ENCODE peak calls at places on chromosomes 11 and 22, in eight cellular contexts. X, D, M, B, N, P, Z and T are unnamed samples.

GRCh38 chr11:65496304-65497140 is 2.3 kb upstream of the MALAT1 start:
- DNase-seq in X (no peak), D (no peak), M (no peak), B (peak), N (no peak), P (no peak), Z (peak), T (no peak)

GRCh38 chr11:120141144-120142071 is 3.5 kb upstream of the TRIM29 start:
- DNase-seq in X (no peak), D (no peak), M (no peak), B (no peak), N (peak), P (no peak), Z (no peak), T (no peak)

GRCh38 chr11:83092488-83093384 is 21.0 kb upstream of the RAB30 start:
- DNase-seq in X (peak), D (no peak), M (no peak), B (peak), N (peak), P (no peak), Z (peak), T (no peak)

GRCh38 chr11:130023204-130023603 is 20.6 kb upstream of the PRDM10 start:
- DNase-seq in X (no peak), D (no peak), M (peak), B (peak), N (no peak), P (no peak), Z (peak), T (no peak)

GRCh38 chr11:57340228-57340627 is 2.1 kb downstream of the P2RX3 start:
- DNase-seq in X (no peak), D (peak), M (no peak), B (peak), N (no peak), P (peak), Z (no peak), T (no peak)

GRCh38 chr11:88454881-88455280 is 117.3 kb upstream of the CTSC start:
- DNase-seq in X (no peak), D (no peak), M (no peak), B (no peak), N (no peak), P (no peak), Z (peak), T (no peak)

GRCh38 chr11:108958446-108959123 is 293.7 kb downstream of the DDX10 start:
- DNase-seq in X (no peak), D (no peak), M (no peak), B (peak), N (no peak), P (no peak), Z (peak), T (no peak)

GRCh38 chr11:95149659-95150294 is 60.1 kb downstream of the ENDOD1 start:
- DNase-seq in X (peak), D (no peak), M (no peak), B (peak), N (peak), P (peak), Z (no peak), T (no peak)

GRCh38 chr11:1193326-1194230 is 29.3 kb upstream of the MUC5B start:
- DNase-seq in X (no peak), D (no peak), M (no peak), B (no peak), N (no peak), P (no peak), Z (no peak), T (no peak)

GRCh38 chr11:31870609-31871309 is 59.6 kb upstream of the PAX6 start:
- DNase-seq in X (no peak), D (peak), M (no peak), B (peak), N (peak), P (peak), Z (peak), T (no peak)

GRCh38 chr11:24679686-24680318 is 182.9 kb downstream of the LUZP2 start:
- DNase-seq in X (no peak), D (no peak), M (no peak), B (no peak), N (no peak), P (peak), Z (no peak), T (no peak)

GRCh38 chr11:41056892-41057569 is 402.4 kb downstream of the LRRC4C start:
- DNase-seq in X (no peak), D (no peak), M (no peak), B (no peak), N (peak), P (no peak), Z (no peak), T (no peak)

GRCh38 chr22:46382524-46382923 is 47.0 kb downstream of the TRMU start:
- DNase-seq in X (no peak), D (no peak), M (no peak), B (no peak), N (no peak), P (no peak), Z (no peak), T (no peak)

GRCh38 chr11:16787035-16787744 is 48.7 kb downstream of the C11orf58 start:
- DNase-seq in X (no peak), D (no peak), M (no peak), B (peak), N (no peak), P (no peak), Z (peak), T (no peak)

GRCh38 chr11:10294289-10294953 is 402 bp upstream of the SBF2 start:
- DNase-seq in X (peak), D (peak), M (peak), B (peak), N (peak), P (peak), Z (peak), T (no peak)

GRCh38 chr11:107756553-107756952 is 44.7 kb upstream of the SLN start:
- DNase-seq in X (no peak), D (no peak), M (no peak), B (no peak), N (no peak), P (no peak), Z (no peak), T (no peak)

GRCh38 chr11:35963911-35964310 is 20.0 kb downstream of the LDLRAD3 start:
- DNase-seq in X (no peak), D (no peak), M (no peak), B (no peak), N (no peak), P (no peak), Z (peak), T (no peak)

GRCh38 chr22:34587357-34588356 is 478.3 kb upstream of the ISX start:
- DNase-seq in X (no peak), D (peak), M (no peak), B (no peak), N (peak), P (no peak), Z (no peak), T (no peak)

GRCh38 chr11:126335463-126335760 is 20.1 kb upstream of the ST3GAL4 start:
- DNase-seq in X (no peak), D (no peak), M (no peak), B (no peak), N (no peak), P (no peak), Z (no peak), T (no peak)

GRCh38 chr11:134736251-134737072 is 324.4 kb upstream of the B3GAT1 start:
- DNase-seq in X (no peak), D (no peak), M (no peak), B (no peak), N (no peak), P (no peak), Z (no peak), T (no peak)

GRCh38 chr11:61618991-61619390 is 38.1 kb upstream of the SYT7 start:
- DNase-seq in X (no peak), D (no peak), M (no peak), B (no peak), N (no peak), P (no peak), Z (no peak), T (no peak)

GRCh38 chr11:19869946-19870589 is 157.4 kb downstream of the NAV2 start:
- DNase-seq in X (no peak), D (no peak), M (no peak), B (no peak), N (no peak), P (no peak), Z (no peak), T (no peak)

GRCh38 chr11:112195906-112196305 is 20.6 kb downstream of the BCO2 start:
- DNase-seq in X (no peak), D (no peak), M (peak), B (no peak), N (no peak), P (no peak), Z (no peak), T (no peak)

GRCh38 chr11:44338031-44338430 is 28.1 kb upstream of the ALX4 start:
- DNase-seq in X (no peak), D (no peak), M (no peak), B (no peak), N (no peak), P (no peak), Z (no peak), T (no peak)

GRCh38 chr22:25167082-25167481 is 32.6 kb upstream of the CRYBB3 start:
- DNase-seq in X (no peak), D (no peak), M (no peak), B (no peak), N (no peak), P (no peak), Z (no peak), T (no peak)

GRCh38 chr11:13535819-13536218 is 40.0 kb upstream of the PTH start:
- DNase-seq in X (no peak), D (peak), M (no peak), B (no peak), N (no peak), P (peak), Z (no peak), T (no peak)
- TF ChIP-seq CTCF in X (no peak), D (no peak), M (no peak), B (no peak), N (no peak), P (peak), Z (no peak), T (no peak)

GRCh38 chr11:22341582-22341919 is 3.4 kb downstream of the SLC17A6 start:
- DNase-seq in X (no peak), D (no peak), M (no peak), B (no peak), N (no peak), P (peak), Z (no peak), T (no peak)
- TF ChIP-seq CTCF in X (no peak), D (no peak), M (no peak), B (no peak), N (no peak), P (no peak), Z (no peak), T (no peak)

GRCh38 chr22:40521046-40521445 is 115.5 kb downstream of the MRTFA start:
- DNase-seq in X (no peak), D (no peak), M (no peak), B (no peak), N (no peak), P (no peak), Z (no peak), T (no peak)

GRCh38 chr22:40520562-40520961 is 116.0 kb downstream of the MRTFA start:
- DNase-seq in X (no peak), D (no peak), M (no peak), B (no peak), N (no peak), P (no peak), Z (no peak), T (no peak)

GRCh38 chr22:40525250-40525884 is 111.2 kb downstream of the MRTFA start:
- DNase-seq in X (no peak), D (peak), M (no peak), B (peak), N (peak), P (peak), Z (peak), T (peak)

GRCh38 chr22:40526960-40527359 is 109.6 kb downstream of the MRTFA start:
- DNase-seq in X (no peak), D (no peak), M (no peak), B (no peak), N (no peak), P (no peak), Z (no peak), T (no peak)

GRCh38 chr22:40524392-40525249 is 111.9 kb downstream of the MRTFA start:
- DNase-seq in X (no peak), D (no peak), M (no peak), B (peak), N (no peak), P (peak), Z (peak), T (no peak)
- TF ChIP-seq CTCF in X (no peak), D (peak), M (peak), B (peak), N (peak), P (peak), Z (peak), T (no peak)

DNA sequence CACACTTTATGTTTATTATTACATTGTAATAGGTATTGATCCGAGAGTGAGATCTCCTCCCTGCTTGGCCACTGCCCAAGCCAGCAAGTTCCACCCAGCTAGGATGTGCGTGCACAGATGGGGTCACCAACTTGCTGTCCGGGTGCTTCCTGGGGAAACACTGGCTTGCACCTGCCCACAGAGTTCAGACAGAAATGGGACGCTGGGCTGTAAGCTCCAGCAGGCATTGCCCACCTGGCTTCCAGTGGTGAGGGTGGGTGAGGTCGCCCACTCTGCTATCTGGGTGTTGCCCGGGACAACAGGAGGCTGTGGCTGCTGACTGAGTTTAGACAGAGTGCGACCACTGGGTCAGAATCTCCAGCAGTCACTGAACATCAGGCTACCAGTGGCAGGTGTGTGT is 289.8 kb upstream of the ANO3 start:
- DNase-seq in X (no peak), D (no peak), M (no peak), B (no peak), N (no peak), P (no peak), Z (no peak), T (no peak)
- TF ChIP-seq CTCF in X (no peak), D (no peak), M (no peak), B (no peak), N (no peak), P (no peak), Z (no peak), T (no peak)

GRCh38 chr11:59678118-59678812 is 9.4 kb upstream of the PATL1 start:
- DNase-seq in X (no peak), D (no peak), M (no peak), B (no peak), N (no peak), P (no peak), Z (no peak), T (no peak)
- TF ChIP-seq CTCF in X (no peak), D (no peak), M (peak), B (no peak), N (no peak), P (no peak), Z (peak), T (peak)

DNA sequence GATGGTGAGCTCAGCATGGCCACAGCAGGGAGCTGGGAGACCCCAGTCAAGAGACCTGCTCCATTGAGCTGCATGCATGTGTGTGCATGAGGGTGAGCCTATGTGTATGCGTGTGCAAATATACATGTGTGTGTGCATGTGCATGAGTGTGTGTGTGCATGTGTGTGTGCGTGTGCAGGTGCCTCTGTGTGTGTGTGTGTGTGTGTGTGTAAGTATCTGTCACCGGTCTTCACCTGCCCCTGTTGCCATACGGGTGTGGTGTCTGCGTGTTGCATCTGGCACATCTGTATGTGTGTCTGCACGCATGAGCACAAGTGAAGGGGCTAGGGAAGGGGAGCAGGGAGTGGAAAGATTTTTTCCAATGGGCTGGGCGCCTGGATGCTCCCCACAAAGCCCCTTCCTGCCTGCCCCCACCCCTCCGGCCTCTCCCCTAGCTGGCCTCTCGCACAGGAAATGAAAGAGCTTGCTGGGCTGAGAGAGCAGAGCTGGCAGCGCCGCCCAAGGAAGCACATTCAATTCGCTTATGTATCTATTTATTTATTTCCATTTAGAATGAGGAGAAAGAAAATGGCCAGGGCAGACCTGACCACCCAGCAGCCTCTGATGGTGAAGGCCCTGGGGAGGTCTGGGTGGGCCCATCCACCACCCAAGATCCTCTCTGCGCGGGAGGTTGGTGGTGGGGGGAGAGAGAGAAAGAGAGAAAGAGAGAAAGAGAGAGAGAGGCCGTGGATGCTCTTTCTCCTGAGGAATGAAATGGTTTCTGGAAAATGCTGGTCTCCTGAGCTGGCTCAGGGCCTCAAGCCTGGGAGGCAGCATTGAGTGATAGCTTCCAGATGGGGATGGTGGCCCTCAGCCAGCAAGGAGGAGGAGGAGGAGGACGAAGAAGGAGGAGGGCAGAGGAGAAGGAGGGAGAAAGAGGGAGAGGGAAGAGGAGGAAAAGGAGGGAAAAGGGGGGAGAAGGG is 4.3 kb downstream of the TSPAN32 start:
- DNase-seq in X (no peak), D (no peak), M (peak), B (peak), N (peak), P (no peak), Z (peak), T (peak)
- TF ChIP-seq CTCF in X (no peak), D (no peak), M (no peak), B (no peak), N (no peak), P (no peak), Z (no peak), T (no peak)

DNA sequence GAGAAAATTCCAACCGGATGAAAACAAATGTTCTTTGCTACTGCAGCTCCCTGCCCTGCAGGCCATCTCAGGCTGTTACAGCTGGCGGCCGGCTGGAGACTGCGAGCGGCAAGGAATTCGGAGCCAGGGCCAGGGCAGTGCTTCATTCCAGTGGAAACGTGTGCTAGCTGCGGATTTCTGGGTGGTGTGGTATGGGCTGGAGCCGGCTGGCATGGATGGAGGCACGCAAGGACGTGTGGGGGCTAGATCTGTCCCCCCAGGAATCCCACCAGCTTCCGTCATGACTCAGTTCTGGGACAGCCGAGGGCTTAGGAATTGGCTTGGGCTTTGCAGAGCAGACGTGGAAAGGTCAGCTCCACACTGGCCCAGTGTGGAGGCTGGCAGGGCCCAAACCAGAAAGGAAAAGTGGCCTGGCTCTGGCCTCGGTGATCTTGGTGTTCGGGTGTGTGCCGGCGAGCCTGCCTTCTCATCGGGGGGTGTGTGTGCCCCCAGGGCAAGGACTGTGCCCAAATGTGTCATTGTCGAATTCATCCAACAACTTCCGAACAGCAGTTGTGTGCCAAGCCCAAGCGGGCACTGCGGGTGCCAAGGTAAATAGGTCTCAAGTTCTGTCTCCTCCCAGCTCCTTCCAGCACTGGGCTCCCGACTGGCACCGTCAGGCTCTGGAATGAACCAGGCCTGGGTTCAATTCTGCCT is 48.1 kb upstream of the SHISAL1 start:
- DNase-seq in X (peak), D (no peak), M (peak), B (peak), N (no peak), P (peak), Z (peak), T (no peak)
- TF ChIP-seq CTCF in X (peak), D (peak), M (peak), B (peak), N (no peak), P (no peak), Z (peak), T (no peak)

DNA sequence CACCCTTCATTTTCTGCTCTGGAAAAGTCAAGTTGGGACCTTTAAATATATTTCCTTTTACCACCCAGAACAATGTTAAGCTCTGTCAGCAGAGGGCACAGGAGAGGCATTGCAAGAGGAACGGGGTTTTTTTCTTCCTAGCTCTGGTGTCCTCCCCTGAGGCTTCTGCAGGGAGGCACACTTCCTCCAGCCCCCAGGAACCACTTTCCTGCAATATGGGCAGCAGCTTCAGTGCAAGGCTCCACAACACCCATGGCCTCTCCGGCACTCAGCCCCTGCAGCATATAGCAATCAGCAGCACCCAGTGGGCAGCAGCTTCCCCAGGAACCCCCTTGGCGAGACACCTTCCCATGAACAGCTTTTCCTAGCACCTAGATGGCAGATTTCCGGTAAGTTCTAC is 101.4 kb downstream of the SYT9 start:
- DNase-seq in X (no peak), D (peak), M (no peak), B (peak), N (no peak), P (peak), Z (peak), T (no peak)
- TF ChIP-seq CTCF in X (peak), D (peak), M (peak), B (peak), N (peak), P (peak), Z (peak), T (no peak)